ENCODE peak calls at places on chromosome 7, in seven cellular contexts. One of them, this sample, is unnamed.

GRCh38 chr7:460374-461117 is 59.1 kb downstream of the PDGFA start:
- DNase-seq in lower lobe of right lung: peak; percentile 46
- DNase-seq in cardiac muscle cell: peak; percentile 75
- DNase-seq in heart left ventricle: no peak
- DNase-seq in psoas muscle: peak; percentile 54
- DNase-seq in CD8-positive, alpha-beta memory T cell: no peak
- DNase-seq in pancreas: no peak
- DNase-seq in this sample: peak; percentile 81

GRCh38 chr7:115052706-115053105 is 130.8 kb downstream of the MDFIC start:
- DNase-seq in cardiac muscle cell: no peak
- DNase-seq in lower lobe of right lung: no peak
- DNase-seq in pancreas: no peak
- DNase-seq in heart left ventricle: no peak
- DNase-seq in CD8-positive, alpha-beta memory T cell: no peak
- DNase-seq in psoas muscle: no peak
- DNase-seq in this sample: no peak

GRCh38 chr7:28813238-28813962 is 144.7 kb downstream of the TRIL start:
- DNase-seq in CD8-positive, alpha-beta memory T cell: no peak
- DNase-seq in psoas muscle: peak; percentile 55
- DNase-seq in lower lobe of right lung: no peak
- DNase-seq in heart left ventricle: no peak
- DNase-seq in pancreas: no peak
- DNase-seq in cardiac muscle cell: peak; percentile 13
- DNase-seq in this sample: no peak

GRCh38 chr7:130386876-130387275 is 6.6 kb downstream of the CPA1 start:
- DNase-seq in lower lobe of right lung: no peak
- DNase-seq in pancreas: peak; percentile 79
- DNase-seq in psoas muscle: no peak
- DNase-seq in CD8-positive, alpha-beta memory T cell: no peak
- DNase-seq in cardiac muscle cell: no peak
- DNase-seq in heart left ventricle: no peak
- DNase-seq in this sample: no peak

GRCh38 chr7:1290262-1291039 is 57.8 kb downstream of the UNCX start:
- DNase-seq in CD8-positive, alpha-beta memory T cell: peak; percentile 16
- DNase-seq in pancreas: peak; percentile 29
- DNase-seq in cardiac muscle cell: peak; percentile 37
- DNase-seq in heart left ventricle: no peak
- DNase-seq in psoas muscle: peak; percentile 54
- DNase-seq in lower lobe of right lung: peak; percentile 45
- DNase-seq in this sample: no peak

GRCh38 chr7:122217125-122217524 is 73.1 kb upstream of the AASS start:
- DNase-seq in cardiac muscle cell: peak; percentile 5
- DNase-seq in heart left ventricle: no peak
- DNase-seq in lower lobe of right lung: no peak
- DNase-seq in pancreas: peak; percentile 37
- DNase-seq in CD8-positive, alpha-beta memory T cell: no peak
- DNase-seq in psoas muscle: no peak
- DNase-seq in this sample: no peak

GRCh38 chr7:128831994-128832879 is 2.0 kb downstream of the FLNC start:
- DNase-seq in psoas muscle: peak; percentile 80
- DNase-seq in CD8-positive, alpha-beta memory T cell: no peak
- DNase-seq in lower lobe of right lung: no peak
- DNase-seq in cardiac muscle cell: peak; percentile 63
- DNase-seq in heart left ventricle: peak; percentile 68
- DNase-seq in pancreas: no peak
- DNase-seq in this sample: peak; percentile 42

GRCh38 chr7:137331378-137331777 is 12.2 kb downstream of the PTN start:
- DNase-seq in lower lobe of right lung: no peak
- DNase-seq in cardiac muscle cell: no peak
- DNase-seq in psoas muscle: no peak
- DNase-seq in heart left ventricle: no peak
- DNase-seq in CD8-positive, alpha-beta memory T cell: no peak
- DNase-seq in pancreas: no peak
- DNase-seq in this sample: no peak

DNA sequence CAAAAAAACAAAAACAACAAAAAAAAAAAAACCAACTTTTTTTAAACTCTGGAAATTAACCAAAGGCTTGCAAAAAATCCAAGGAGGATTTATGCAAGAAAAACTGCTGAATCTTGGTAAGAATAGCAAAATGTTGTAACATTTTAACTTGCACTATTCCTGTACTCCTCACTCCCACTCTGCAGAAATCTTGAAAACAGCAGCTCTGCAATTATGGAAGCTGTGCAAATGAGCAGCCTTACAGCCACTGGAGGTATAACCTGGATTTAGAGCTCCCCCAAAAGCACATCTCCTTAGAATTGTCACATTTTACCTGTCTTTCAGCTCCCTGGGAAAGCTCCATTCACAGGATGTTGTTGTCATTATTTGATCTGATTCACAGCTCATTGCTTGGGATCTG is 41.8 kb upstream of the LRGUK start:
- DNase-seq in pancreas: no peak
- DNase-seq in cardiac muscle cell: no peak
- DNase-seq in CD8-positive, alpha-beta memory T cell: no peak
- DNase-seq in psoas muscle: no peak
- DNase-seq in heart left ventricle: no peak
- DNase-seq in lower lobe of right lung: no peak
- DNase-seq in this sample: no peak
- H3K9me3 ChIP-seq in pancreas: no peaks in the 10 kb centered on the region
- H3K9me3 ChIP-seq in cardiac muscle cell: peaks cover 9% of the 10 kb centered on the region
- H3K9me3 ChIP-seq in CD8-positive, alpha-beta memory T cell: no peaks in the 10 kb centered on the region
- H3K9me3 ChIP-seq in psoas muscle: no peaks in the 10 kb centered on the region
- H3K9me3 ChIP-seq in heart left ventricle: peaks cover 23% of the 10 kb centered on the region
- H3K9me3 ChIP-seq in lower lobe of right lung: peaks cover 18% of the 10 kb centered on the region
- H3K9me3 ChIP-seq in this sample: peaks cover 3% of the 10 kb centered on the region

GRCh38 chr7:6392712-6393666 is 54.8 kb downstream of the DAGLB start:
- DNase-seq in psoas muscle: peak; percentile 83
- DNase-seq in lower lobe of right lung: peak; percentile 86
- DNase-seq in CD8-positive, alpha-beta memory T cell: no peak
- DNase-seq in pancreas: peak; percentile 53
- DNase-seq in heart left ventricle: peak; percentile 79
- DNase-seq in cardiac muscle cell: peak; percentile 85
- DNase-seq in this sample: no peak

GRCh38 chr7:6395898-6396582 is 51.7 kb downstream of the DAGLB start:
- DNase-seq in CD8-positive, alpha-beta memory T cell: no peak
- DNase-seq in psoas muscle: no peak
- DNase-seq in lower lobe of right lung: peak; percentile 66
- DNase-seq in heart left ventricle: peak; percentile 38
- DNase-seq in pancreas: no peak
- DNase-seq in cardiac muscle cell: no peak
- DNase-seq in this sample: peak; percentile 70

GRCh38 chr7:6393667-6394056 is 54.1 kb downstream of the DAGLB start:
- DNase-seq in psoas muscle: no peak
- DNase-seq in pancreas: no peak
- DNase-seq in CD8-positive, alpha-beta memory T cell: no peak
- DNase-seq in cardiac muscle cell: no peak
- DNase-seq in heart left ventricle: no peak
- DNase-seq in lower lobe of right lung: no peak
- DNase-seq in this sample: no peak

GRCh38 chr7:6389728-6390127 is 58.0 kb downstream of the DAGLB start:
- DNase-seq in cardiac muscle cell: no peak
- DNase-seq in psoas muscle: no peak
- DNase-seq in CD8-positive, alpha-beta memory T cell: no peak
- DNase-seq in heart left ventricle: no peak
- DNase-seq in pancreas: no peak
- DNase-seq in lower lobe of right lung: no peak
- DNase-seq in this sample: no peak

DNA sequence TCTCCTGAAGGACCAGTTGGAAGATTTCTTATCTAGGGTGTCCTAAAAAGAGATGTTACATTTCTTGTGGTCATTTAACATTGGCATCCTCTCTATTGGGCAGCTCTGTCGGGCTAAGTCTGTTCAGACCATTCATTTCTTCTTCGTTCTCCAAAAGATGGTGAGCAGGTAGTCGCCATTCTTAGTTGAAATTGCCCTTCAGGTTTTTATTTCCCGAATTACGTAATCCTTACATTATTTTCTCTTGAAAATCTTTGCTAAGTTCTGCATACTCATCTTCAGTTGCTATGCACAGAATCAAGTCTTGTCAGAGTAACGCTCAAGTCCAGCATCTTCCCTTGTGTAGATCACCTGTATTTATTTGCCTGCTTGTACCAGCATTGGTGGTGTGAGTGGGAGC is 53.6 kb downstream of the DAGLB start:
- DNase-seq in pancreas: no peak
- DNase-seq in CD8-positive, alpha-beta memory T cell: no peak
- DNase-seq in heart left ventricle: no peak
- DNase-seq in psoas muscle: no peak
- DNase-seq in lower lobe of right lung: no peak
- DNase-seq in cardiac muscle cell: no peak
- DNase-seq in this sample: no peak
- H3K9me3 ChIP-seq in pancreas: no peaks in the 10 kb centered on the region
- H3K9me3 ChIP-seq in CD8-positive, alpha-beta memory T cell: no peaks in the 10 kb centered on the region
- H3K9me3 ChIP-seq in heart left ventricle: no peaks in the 10 kb centered on the region
- H3K9me3 ChIP-seq in psoas muscle: no peaks in the 10 kb centered on the region
- H3K9me3 ChIP-seq in lower lobe of right lung: no peaks in the 10 kb centered on the region
- H3K9me3 ChIP-seq in cardiac muscle cell: no peaks in the 10 kb centered on the region
- H3K9me3 ChIP-seq in this sample: no peaks in the 10 kb centered on the region

GRCh38 chr7:83173664-83174063 is 11.0 kb upstream of the PCLO start:
- DNase-seq in psoas muscle: no peak
- DNase-seq in CD8-positive, alpha-beta memory T cell: no peak
- DNase-seq in pancreas: no peak
- DNase-seq in cardiac muscle cell: no peak
- DNase-seq in heart left ventricle: no peak
- DNase-seq in lower lobe of right lung: no peak
- DNase-seq in this sample: no peak

GRCh38 chr7:83178066-83178465 is 15.4 kb upstream of the PCLO start:
- DNase-seq in heart left ventricle: no peak
- DNase-seq in CD8-positive, alpha-beta memory T cell: no peak
- DNase-seq in pancreas: no peak
- DNase-seq in cardiac muscle cell: peak; percentile 0
- DNase-seq in lower lobe of right lung: no peak
- DNase-seq in psoas muscle: no peak
- DNase-seq in this sample: no peak

DNA sequence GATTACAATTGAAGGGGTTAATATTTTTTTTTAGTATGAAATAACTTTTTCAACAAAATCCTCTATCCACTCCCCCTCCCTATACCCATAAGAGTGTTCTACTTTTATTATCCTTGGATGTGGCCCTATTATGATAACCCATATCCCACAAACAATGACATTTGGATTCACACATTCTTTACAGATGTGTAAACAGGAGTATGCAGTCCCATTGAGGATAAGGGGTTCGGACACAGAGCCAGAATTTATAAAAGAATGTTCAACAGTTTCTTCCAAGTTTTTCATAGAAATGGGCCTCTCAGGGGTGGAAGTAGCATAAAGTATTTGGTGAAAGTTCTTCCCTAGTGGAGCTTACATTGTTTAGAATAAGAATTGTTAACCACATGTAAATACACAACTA is 16.1 kb upstream of the PCLO start:
- DNase-seq in lower lobe of right lung: no peak
- DNase-seq in CD8-positive, alpha-beta memory T cell: no peak
- DNase-seq in heart left ventricle: no peak
- DNase-seq in pancreas: no peak
- DNase-seq in cardiac muscle cell: peak; percentile 5
- DNase-seq in psoas muscle: no peak
- DNase-seq in this sample: no peak
- H3K9me3 ChIP-seq in lower lobe of right lung: peaks cover 13% of the 10 kb centered on the region
- H3K9me3 ChIP-seq in CD8-positive, alpha-beta memory T cell: no peaks in the 10 kb centered on the region
- H3K9me3 ChIP-seq in heart left ventricle: peaks cover 13% of the 10 kb centered on the region
- H3K9me3 ChIP-seq in pancreas: no peaks in the 10 kb centered on the region
- H3K9me3 ChIP-seq in cardiac muscle cell: no peaks in the 10 kb centered on the region
- H3K9me3 ChIP-seq in psoas muscle: no peaks in the 10 kb centered on the region
- H3K9me3 ChIP-seq in this sample: peaks cover 13% of the 10 kb centered on the region

DNA sequence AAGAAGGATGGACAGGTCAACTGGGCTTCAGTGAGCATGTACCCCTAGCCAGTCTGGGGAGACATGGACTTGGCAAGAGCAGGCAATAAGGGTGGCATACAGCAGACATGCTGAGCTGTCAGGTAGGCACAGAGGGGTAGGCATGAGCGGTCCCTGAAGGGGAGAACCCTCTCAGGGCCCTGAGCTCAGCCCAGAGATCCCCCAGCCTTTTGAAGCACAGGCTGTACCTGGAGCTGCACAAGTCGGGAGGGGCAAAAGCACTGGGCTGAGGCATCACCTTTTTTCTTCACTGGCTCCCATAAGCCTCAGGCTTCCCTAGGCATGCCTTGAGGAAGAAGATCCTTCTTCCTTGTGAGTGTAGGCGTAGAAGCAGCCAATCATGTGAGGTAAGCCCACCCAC is 42.3 kb downstream of the ZNF727 start:
- DNase-seq in CD8-positive, alpha-beta memory T cell: no peak
- DNase-seq in pancreas: no peak
- DNase-seq in cardiac muscle cell: no peak
- DNase-seq in lower lobe of right lung: no peak
- DNase-seq in psoas muscle: no peak
- DNase-seq in heart left ventricle: no peak
- DNase-seq in this sample: no peak
- H3K9me3 ChIP-seq in CD8-positive, alpha-beta memory T cell: no peaks in the 10 kb centered on the region
- H3K9me3 ChIP-seq in pancreas: peaks cover 7% of the 10 kb centered on the region
- H3K9me3 ChIP-seq in cardiac muscle cell: no peaks in the 10 kb centered on the region
- H3K9me3 ChIP-seq in lower lobe of right lung: peaks cover 99% of the 10 kb centered on the region
- H3K9me3 ChIP-seq in psoas muscle: peaks cover 53% of the 10 kb centered on the region
- H3K9me3 ChIP-seq in heart left ventricle: peaks cover 96% of the 10 kb centered on the region
- H3K9me3 ChIP-seq in this sample: peaks cover 89% of the 10 kb centered on the region

GRCh38 chr7:8058852-8059251 is 90.3 kb downstream of the GLCCI1 start:
- DNase-seq in cardiac muscle cell: no peak
- DNase-seq in pancreas: no peak
- DNase-seq in CD8-positive, alpha-beta memory T cell: no peak
- DNase-seq in lower lobe of right lung: no peak
- DNase-seq in psoas muscle: no peak
- DNase-seq in heart left ventricle: no peak
- DNase-seq in this sample: no peak
- H3K9me3 ChIP-seq in cardiac muscle cell: no peaks in the 10 kb centered on the region
- H3K9me3 ChIP-seq in pancreas: no peaks in the 10 kb centered on the region
- H3K9me3 ChIP-seq in CD8-positive, alpha-beta memory T cell: no peaks in the 10 kb centered on the region
- H3K9me3 ChIP-seq in lower lobe of right lung: no peaks in the 10 kb centered on the region
- H3K9me3 ChIP-seq in psoas muscle: no peaks in the 10 kb centered on the region
- H3K9me3 ChIP-seq in heart left ventricle: no peaks in the 10 kb centered on the region
- H3K9me3 ChIP-seq in this sample: no peaks in the 10 kb centered on the region

This sample was measured in tibial artery.